ENCODE peak calls at places on chromosomes 12 and 14, in five cellular contexts. One of them, this sample, is unnamed.

GRCh38 chr12:8637666-8638065 is 25.0 kb downstream of the MFAP5 start:
- DNase-seq in HCT116: no peak
- DNase-seq in H1: no peak
- DNase-seq in HepG2: no peak
- DNase-seq in SK-N-SH: no peak
- DNase-seq in this sample: no peak

GRCh38 chr14:52106853-52107252 is 38.0 kb upstream of the NID2 start:
- DNase-seq in HCT116: no peak
- DNase-seq in H1: no peak
- DNase-seq in SK-N-SH: no peak
- DNase-seq in HepG2: no peak
- DNase-seq in this sample: no peak

GRCh38 chr12:106147956-106148355 is 9.2 kb upstream of the NUAK1 start:
- DNase-seq in SK-N-SH: peak
- DNase-seq in H1: no peak
- DNase-seq in HCT116: no peak
- DNase-seq in HepG2: no peak
- DNase-seq in this sample: no peak

GRCh38 chr12:805022-805632 is 52.7 kb downstream of the WNK1 start:
- DNase-seq in HCT116: no peak
- DNase-seq in SK-N-SH: no peak
- DNase-seq in H1: no peak
- DNase-seq in HepG2: no peak
- DNase-seq in this sample: no peak

GRCh38 chr14:23356036-23356435 is 3.3 kb upstream of the SLC22A17 start:
- DNase-seq in SK-N-SH: no peak
- DNase-seq in HCT116: no peak
- DNase-seq in HepG2: no peak
- DNase-seq in H1: no peak
- DNase-seq in this sample: no peak

GRCh38 chr12:70243510-70244331 is 488 bp downstream of the CNOT2 start:
- DNase-seq in H1: peak
- DNase-seq in SK-N-SH: peak
- DNase-seq in HepG2: peak
- DNase-seq in HCT116: peak
- DNase-seq in this sample: peak

GRCh38 chr12:50275545-50275944 is 7.8 kb downstream of the LIMA1 start:
- DNase-seq in H1: no peak
- DNase-seq in HepG2: no peak
- DNase-seq in SK-N-SH: no peak
- DNase-seq in HCT116: no peak
- DNase-seq in this sample: no peak

GRCh38 chr12:10701226-10701681 is 21.9 kb downstream of the YBX3 start:
- DNase-seq in SK-N-SH: no peak
- DNase-seq in HepG2: no peak
- DNase-seq in HCT116: no peak
- DNase-seq in H1: no peak
- DNase-seq in this sample: no peak

GRCh38 chr12:45388545-45388944 is 172.7 kb downstream of the ANO6 start:
- DNase-seq in HepG2: peak
- DNase-seq in HCT116: peak
- DNase-seq in H1: no peak
- DNase-seq in SK-N-SH: peak
- DNase-seq in this sample: peak

GRCh38 chr14:68896132-68896531 is 83.0 kb downstream of the ACTN1 start:
- DNase-seq in HCT116: no peak
- DNase-seq in H1: no peak
- DNase-seq in HepG2: no peak
- DNase-seq in SK-N-SH: no peak
- DNase-seq in this sample: no peak

GRCh38 chr12:88036368-88036965 is 7.3 kb upstream of the C12orf50 start:
- DNase-seq in HCT116: no peak
- DNase-seq in SK-N-SH: no peak
- DNase-seq in H1: no peak
- DNase-seq in HepG2: no peak
- DNase-seq in this sample: no peak

GRCh38 chr14:50750323-50750722 is 80.6 kb downstream of the NIN start:
- DNase-seq in SK-N-SH: no peak
- DNase-seq in H1: no peak
- DNase-seq in HCT116: no peak
- DNase-seq in HepG2: no peak
- DNase-seq in this sample: no peak

GRCh38 chr12:87140257-87140656 is 884.1 kb upstream of the MGAT4C start:
- DNase-seq in HepG2: no peak
- DNase-seq in H1: no peak
- DNase-seq in SK-N-SH: no peak
- DNase-seq in HCT116: no peak
- DNase-seq in this sample: no peak

GRCh38 chr14:80637726-80638619 is 303.6 kb downstream of the CEP128 start:
- DNase-seq in HepG2: no peak
- DNase-seq in HCT116: no peak
- DNase-seq in SK-N-SH: no peak
- DNase-seq in H1: no peak
- DNase-seq in this sample: no peak

GRCh38 chr12:92593734-92594402 is 108.9 kb upstream of the PLEKHG7 start:
- DNase-seq in H1: no peak
- DNase-seq in HCT116: no peak
- DNase-seq in HepG2: peak
- DNase-seq in SK-N-SH: no peak
- DNase-seq in this sample: no peak

GRCh38 chr12:127393896-127394295 is 873.1 kb upstream of the TMEM132C start:
- DNase-seq in SK-N-SH: no peak
- DNase-seq in H1: no peak
- DNase-seq in HepG2: no peak
- DNase-seq in HCT116: no peak
- DNase-seq in this sample: no peak

GRCh38 chr14:69181491-69181890 is 9.8 kb upstream of the EXD2 start:
- DNase-seq in HCT116: no peak
- DNase-seq in SK-N-SH: no peak
- DNase-seq in HepG2: no peak
- DNase-seq in H1: no peak
- DNase-seq in this sample: no peak

GRCh38 chr12:12266389-12266872 is 413 bp downstream of the LRP6 start:
- DNase-seq in SK-N-SH: peak
- DNase-seq in H1: no peak
- DNase-seq in HCT116: no peak
- DNase-seq in HepG2: no peak
- DNase-seq in this sample: no peak

GRCh38 chr14:38001501-38001900 is 206.2 kb upstream of the SSTR1 start:
- DNase-seq in SK-N-SH: no peak
- DNase-seq in HepG2: no peak
- DNase-seq in H1: no peak
- DNase-seq in HCT116: no peak
- DNase-seq in this sample: no peak

GRCh38 chr12:3820122-3820521 is 53.1 kb downstream of the PARP11 start:
- DNase-seq in H1: no peak
- DNase-seq in SK-N-SH: no peak
- DNase-seq in HCT116: no peak
- DNase-seq in HepG2: peak
- DNase-seq in this sample: no peak

GRCh38 chr14:103863245-103863644 is 15.9 kb upstream of the PPP1R13B start:
- DNase-seq in H1: no peak
- DNase-seq in HCT116: no peak
- DNase-seq in HepG2: no peak
- DNase-seq in SK-N-SH: no peak
- DNase-seq in this sample: no peak

GRCh38 chr14:50092006-50092555 is 24.3 kb downstream of the VCPKMT start:
- DNase-seq in HepG2: no peak
- DNase-seq in SK-N-SH: no peak
- DNase-seq in HCT116: no peak
- DNase-seq in H1: no peak
- DNase-seq in this sample: no peak

GRCh38 chr14:51780006-51780692 is 80.3 kb upstream of the GNG2 start:
- DNase-seq in HCT116: peak
- DNase-seq in SK-N-SH: peak
- DNase-seq in H1: peak
- DNase-seq in HepG2: peak
- DNase-seq in this sample: peak

GRCh38 chr12:52794479-52795331 is 1.2 kb downstream of the KRT3 start:
- DNase-seq in H1: no peak
- DNase-seq in SK-N-SH: no peak
- DNase-seq in HCT116: no peak
- DNase-seq in HepG2: no peak
- DNase-seq in this sample: peak

GRCh38 chr12:100515956-100516355 is 42.3 kb downstream of the NR1H4 start:
- DNase-seq in HCT116: no peak
- DNase-seq in HepG2: no peak
- DNase-seq in H1: no peak
- DNase-seq in SK-N-SH: no peak
- DNase-seq in this sample: no peak

DNA sequence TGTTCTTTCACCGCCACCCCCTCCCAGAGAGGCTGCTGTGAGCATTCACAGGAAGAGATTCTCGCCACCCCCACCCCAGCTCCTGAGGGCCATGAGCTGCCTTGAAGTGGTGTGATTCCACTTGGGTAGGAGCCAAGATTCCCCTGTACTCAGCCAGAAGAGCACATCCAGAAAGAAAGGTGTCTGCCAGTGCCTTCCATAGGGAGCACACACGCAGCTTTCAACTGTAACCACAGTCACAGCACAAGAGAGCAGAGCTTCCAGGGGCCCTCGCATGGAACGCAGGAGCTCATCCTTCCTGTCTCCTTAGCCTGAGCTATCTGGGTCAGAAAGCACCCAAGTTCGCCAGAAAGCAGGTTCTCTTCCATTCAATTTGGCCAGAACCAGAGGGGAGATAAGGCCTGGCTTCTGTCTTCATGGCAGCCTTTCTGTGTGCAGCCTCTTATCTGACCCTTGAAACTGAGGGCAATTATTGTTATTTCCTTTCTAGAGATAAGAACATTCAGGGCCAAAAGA is 66.6 kb upstream of the SCN8A start:
- DNase-seq in HCT116: no peak
- DNase-seq in HepG2: no peak
- DNase-seq in H1: no peak
- DNase-seq in SK-N-SH: peak
- DNase-seq in this sample: no peak
- TF ChIP-seq JUND in HCT116: no peak
- TF ChIP-seq JUND in HepG2: no peak
- TF ChIP-seq JUND in H1: no peak
- TF ChIP-seq JUND in SK-N-SH: no peak
- TF ChIP-seq JUND in this sample: no peak

DNA sequence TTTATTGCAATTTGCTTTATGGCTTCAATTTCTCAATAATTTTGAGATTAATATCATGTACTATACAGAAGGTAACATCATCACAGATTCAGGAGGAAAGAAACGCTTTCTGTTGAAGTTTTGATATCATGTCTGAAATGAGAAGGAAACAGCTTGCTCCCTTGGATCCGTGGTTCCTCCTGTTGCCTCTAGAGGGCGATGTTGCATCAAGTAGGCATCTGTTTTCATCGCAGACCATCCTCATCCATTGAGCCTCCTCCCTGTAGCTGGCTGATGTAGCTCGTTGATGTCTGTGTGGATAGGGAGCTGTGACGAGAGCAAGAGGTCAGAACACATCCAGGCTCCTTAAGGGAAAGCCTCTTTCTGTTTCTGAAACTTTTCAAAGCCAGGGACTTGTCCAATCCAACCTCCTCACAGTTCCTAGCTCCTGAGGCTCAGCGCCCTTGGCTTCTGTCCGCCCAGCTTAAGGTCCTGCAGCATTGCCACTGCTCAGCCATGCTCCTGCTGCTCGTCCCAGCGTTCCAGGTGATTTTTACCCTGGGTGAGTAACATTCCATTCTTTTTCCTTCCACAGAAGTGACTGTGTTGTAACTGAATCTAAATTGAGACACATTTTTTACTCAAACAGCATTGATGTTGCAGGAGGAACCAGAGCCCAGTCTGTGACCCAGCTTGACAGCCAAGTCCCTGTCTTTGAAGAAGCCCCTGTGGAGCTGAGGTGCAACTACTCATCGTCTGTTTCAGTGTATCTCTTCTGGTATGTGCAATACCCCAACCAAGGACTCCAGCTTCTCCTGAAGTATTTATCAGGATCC is 304.8 kb upstream of the OR4E1 start:
- DNase-seq in H1: peak
- DNase-seq in SK-N-SH: peak
- DNase-seq in HCT116: peak
- DNase-seq in HepG2: peak
- DNase-seq in this sample: peak
- TF ChIP-seq JUND in H1: no peak
- TF ChIP-seq JUND in SK-N-SH: no peak
- TF ChIP-seq JUND in HCT116: no peak
- TF ChIP-seq JUND in HepG2: no peak
- TF ChIP-seq JUND in this sample: no peak

GRCh38 chr12:126191037-126191891 is 1126.0 kb downstream of the AACS start:
- DNase-seq in SK-N-SH: peak
- DNase-seq in HepG2: no peak
- DNase-seq in H1: peak
- DNase-seq in HCT116: no peak
- DNase-seq in this sample: no peak

GRCh38 chr12:126189856-126190255 is 1124.6 kb downstream of the AACS start:
- DNase-seq in HepG2: no peak
- DNase-seq in SK-N-SH: no peak
- DNase-seq in H1: no peak
- DNase-seq in HCT116: no peak
- DNase-seq in this sample: no peak

GRCh38 chr12:126193190-126193589 is 1128.0 kb downstream of the AACS start:
- DNase-seq in H1: no peak
- DNase-seq in HCT116: no peak
- DNase-seq in HepG2: no peak
- DNase-seq in SK-N-SH: no peak
- DNase-seq in this sample: no peak

GRCh38 chr12:126196263-126196662 is 1131.0 kb downstream of the AACS start:
- DNase-seq in HCT116: no peak
- DNase-seq in HepG2: no peak
- DNase-seq in H1: no peak
- DNase-seq in SK-N-SH: no peak
- DNase-seq in this sample: no peak

GRCh38 chr12:126191949-126192348 is 1126.7 kb downstream of the AACS start:
- DNase-seq in H1: no peak
- DNase-seq in HCT116: no peak
- DNase-seq in HepG2: no peak
- DNase-seq in SK-N-SH: no peak
- DNase-seq in this sample: no peak
- TF ChIP-seq JUND in H1: no peak
- TF ChIP-seq JUND in HCT116: no peak
- TF ChIP-seq JUND in HepG2: no peak
- TF ChIP-seq JUND in SK-N-SH: no peak
- TF ChIP-seq JUND in this sample: no peak

DNA sequence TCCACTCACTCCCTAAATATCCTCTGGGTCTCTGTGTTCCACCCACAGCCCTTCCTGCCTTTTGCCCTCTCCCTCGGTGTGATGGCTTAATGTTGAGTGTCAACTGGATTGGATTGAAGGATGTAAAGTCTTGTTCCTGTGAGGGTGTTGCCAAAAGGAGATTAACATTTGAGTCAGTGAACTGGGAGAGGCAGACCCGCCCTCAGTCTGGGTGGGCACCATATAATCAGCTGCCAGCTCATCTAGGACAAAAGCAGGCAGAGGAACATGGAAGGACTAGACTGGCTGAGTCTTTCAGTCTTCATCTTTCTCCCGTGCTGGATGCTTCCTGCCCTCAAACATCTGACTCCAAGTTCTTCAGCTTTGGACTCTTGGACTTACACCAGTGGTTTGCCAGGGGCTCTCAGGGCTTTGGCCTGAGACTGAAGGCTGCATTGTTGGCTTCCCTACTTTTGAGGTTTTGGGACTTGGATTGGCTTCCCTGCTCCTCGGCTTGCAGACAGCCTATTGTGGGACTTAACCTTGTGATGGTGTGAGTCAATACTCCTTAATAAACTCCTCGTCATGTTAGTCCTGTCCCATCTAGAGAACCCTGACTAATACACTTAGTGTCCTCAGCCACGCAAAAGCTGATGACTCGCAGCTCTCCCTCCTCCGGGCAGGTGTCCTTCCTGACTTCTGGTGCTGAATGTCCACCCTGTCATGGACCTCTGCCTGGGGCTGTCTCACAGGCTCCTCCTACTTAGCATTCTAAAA is 5.9 kb downstream of the DGLUCY start:
- DNase-seq in HepG2: no peak
- DNase-seq in HCT116: peak
- DNase-seq in SK-N-SH: no peak
- DNase-seq in H1: no peak
- DNase-seq in this sample: peak
- TF ChIP-seq JUND in HepG2: no peak
- TF ChIP-seq JUND in HCT116: peak
- TF ChIP-seq JUND in SK-N-SH: no peak
- TF ChIP-seq JUND in H1: no peak
- TF ChIP-seq JUND in this sample: no peak

This sample was measured in T47D.